ENCODE peak calls at places on chromosomes 3 and 15, in ten cellular contexts. A, O, S, H, G, E, C, R, T and N are unnamed samples.

GRCh38 chr3:56884387-56884786 is 82.6 kb upstream of the ARHGEF3 start:
- DNase-seq in A (no peak), O (no peak), S (no peak), H (peak; percentile 47), G (no peak), E (no peak), C (no peak), R (no peak), T (no peak), N (no peak)

GRCh38 chr3:112685435-112685834 is 44.5 kb upstream of the CCDC80 start:
- DNase-seq in A (no peak), O (no peak), S (no peak), H (peak; percentile 87), G (no peak), E (no peak), C (no peak), R (no peak), T (peak; percentile 96), N (no peak)

GRCh38 chr3:45870099-45870498 is 16.2 kb upstream of the CCR9 start:
- DNase-seq in A (peak; percentile 91), O (peak; percentile 45), S (peak; percentile 68), H (no peak), G (no peak), E (no peak), C (no peak), R (no peak), T (no peak), N (no peak)

GRCh38 chr3:37130448-37130847 is 43.9 kb downstream of the LRRFIP2 start:
- DNase-seq in A (no peak), O (no peak), S (no peak), H (no peak), G (no peak), E (no peak), C (no peak), R (no peak), T (no peak), N (no peak)

GRCh38 chr3:109363634-109364033 is 26.3 kb upstream of the DPPA4 start:
- DNase-seq in A (no peak), O (no peak), S (no peak), H (no peak), G (no peak), E (no peak), C (no peak), R (no peak), T (no peak), N (no peak)

GRCh38 chr3:71512000-71512399 is 71.5 kb downstream of the FOXP1 start:
- DNase-seq in A (peak; percentile 54), O (peak; percentile 16), S (no peak), H (no peak), G (peak; percentile 57), E (no peak), C (no peak), R (no peak), T (no peak), N (no peak)

GRCh38 chr3:148601766-148602685 is 95.7 kb upstream of the AGTR1 start:
- DNase-seq in A (no peak), O (no peak), S (no peak), H (peak; percentile 9), G (peak; percentile 34), E (no peak), C (no peak), R (no peak), T (peak; percentile 48), N (no peak)

GRCh38 chr15:28107111-28107893 is 8.2 kb upstream of the OCA2 start:
- DNase-seq in A (no peak), O (no peak), S (no peak), H (peak; percentile 26), G (no peak), E (no peak), C (peak; percentile 57), R (no peak), T (no peak), N (no peak)

GRCh38 chr15:47184405-47185221 is 532.7 kb upstream of the SEMA6D start:
- DNase-seq in A (no peak), O (no peak), S (no peak), H (peak; percentile 14), G (no peak), E (no peak), C (peak; percentile 61), R (no peak), T (peak; percentile 14), N (no peak)

GRCh38 chr15:49045691-49046112 is 544 bp downstream of the SECISBP2L start:
- DNase-seq in A (no peak), O (no peak), S (no peak), H (peak; percentile 43), G (peak; percentile 38), E (no peak), C (no peak), R (peak; percentile 21), T (peak; percentile 21), N (peak; percentile 30)

GRCh38 chr3:179348325-179349013 is 960 bp downstream of the MFN1 start:
- DNase-seq in A (no peak), O (no peak), S (no peak), H (no peak), G (no peak), E (no peak), C (no peak), R (no peak), T (no peak), N (no peak)

GRCh38 chr3:75631541-75631940 is 32.6 kb upstream of the FRG2C start:
- DNase-seq in A (no peak), O (no peak), S (no peak), H (no peak), G (no peak), E (no peak), C (no peak), R (no peak), T (no peak), N (no peak)

GRCh38 chr3:24351779-24352469 is 142.7 kb downstream of the THRB start:
- DNase-seq in A (no peak), O (no peak), S (no peak), H (peak; percentile 63), G (peak; percentile 40), E (no peak), C (peak; percentile 77), R (peak; percentile 75), T (no peak), N (no peak)

GRCh38 chr15:65028921-65029735 is at the start of gene MTFMT:
- DNase-seq in A (peak; percentile 92), O (peak; percentile 95), S (peak; percentile 92), H (peak; percentile 49), G (peak; percentile 95), E (no peak), C (peak; percentile 95), R (peak; percentile 93), T (peak; percentile 68), N (peak; percentile 93)

GRCh38 chr3:107432646-107433045 is 55.4 kb downstream of the CCDC54 start:
- DNase-seq in A (no peak), O (no peak), S (no peak), H (no peak), G (no peak), E (no peak), C (no peak), R (no peak), T (no peak), N (no peak)

GRCh38 chr3:33144433-33144832 is 30.6 kb downstream of the CRTAP start:
- DNase-seq in A (no peak), O (no peak), S (no peak), H (no peak), G (no peak), E (no peak), C (no peak), R (no peak), T (no peak), N (no peak)

DNA sequence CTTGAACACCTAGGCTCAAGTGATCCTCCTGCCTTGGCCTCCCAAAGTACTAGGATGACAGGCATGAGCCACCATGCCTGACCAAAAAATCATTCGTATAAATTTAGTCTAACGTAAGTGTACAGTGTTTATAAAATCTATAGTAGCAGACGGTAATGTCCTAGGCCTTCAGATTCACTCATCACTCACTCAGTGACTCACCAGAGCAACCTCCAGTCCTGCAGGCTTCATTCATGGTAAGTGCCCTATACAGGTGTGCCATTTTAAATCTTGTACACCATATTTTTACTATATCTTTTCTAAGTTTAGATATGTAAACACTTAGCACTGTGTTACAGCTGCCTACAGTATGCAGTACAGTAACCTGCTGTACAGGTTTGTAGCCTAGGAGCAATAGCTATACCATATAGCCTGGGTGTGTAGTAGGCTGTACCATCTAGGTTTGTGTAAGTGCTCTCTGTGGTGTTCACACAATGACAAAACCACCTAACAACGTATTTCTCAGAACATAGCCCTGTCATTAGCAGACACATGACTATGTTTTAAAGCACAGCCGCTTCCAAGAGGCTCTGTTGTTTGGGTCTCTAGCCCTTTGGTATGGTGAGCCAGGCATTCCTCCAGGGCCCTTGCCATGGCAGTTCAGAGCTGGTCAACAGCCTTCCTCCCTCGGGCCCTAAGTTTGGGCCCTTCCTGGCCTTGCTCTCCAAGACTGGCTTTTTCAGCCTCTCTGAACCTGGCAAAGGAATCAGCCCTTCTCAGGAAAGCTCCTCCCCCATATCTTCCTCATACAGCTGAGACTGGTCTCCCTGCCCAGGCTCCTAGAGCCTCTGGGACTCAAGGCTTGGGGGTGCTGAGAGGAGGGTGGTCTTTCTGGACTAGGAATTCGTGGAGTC is 1.9 kb upstream of the CCDC9B start:
- DNase-seq in A (no peak), O (no peak), S (no peak), H (no peak), G (no peak), E (no peak), C (no peak), R (no peak), T (peak; percentile 85), N (no peak)
- H3K4me1 ChIP-seq in A (no peaks in the 10 kb centered on the region), O (peaks cover 90% of the 10 kb centered on the region), S (peaks cover 16% of the 10 kb centered on the region), H (peaks cover 65% of the 10 kb centered on the region), G (peaks cover 30% of the 10 kb centered on the region), E (peaks cover 59% of the 10 kb centered on the region), C (peaks cover 75% of the 10 kb centered on the region), R (peaks cover 64% of the 10 kb centered on the region), T (peaks cover 39% of the 10 kb centered on the region), N (no peaks in the 10 kb centered on the region)

DNA sequence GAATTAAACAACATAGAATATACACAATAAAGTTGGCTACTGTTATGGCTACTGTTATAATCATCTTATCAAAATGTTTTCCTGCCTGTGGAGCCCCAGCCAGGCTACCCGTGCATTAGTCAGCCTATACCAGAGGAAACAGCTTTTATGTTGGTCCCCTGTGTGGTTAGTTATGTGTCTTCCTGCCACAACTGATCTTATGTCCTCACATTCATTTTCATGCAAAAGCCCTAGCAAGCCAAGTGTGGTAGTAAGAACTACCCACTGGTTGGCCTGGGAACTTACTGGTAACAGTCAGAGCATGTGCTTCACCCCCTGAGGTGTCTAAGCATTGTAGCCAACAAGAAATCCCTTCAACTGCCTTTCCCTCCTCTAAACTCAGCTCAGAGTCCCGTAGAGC is 21.8 kb downstream of the MGLL start:
- DNase-seq in A (no peak), O (no peak), S (no peak), H (peak; percentile 27), G (no peak), E (no peak), C (no peak), R (no peak), T (peak; percentile 47), N (no peak)
- H3K27ac ChIP-seq in A (no peak overlapping the region), O (no peak overlapping the region), S (no peak overlapping the region), H (peak overlapping the region; percentile 91), G (no peak overlapping the region), E (no peak overlapping the region), C (no peak overlapping the region), R (no peak overlapping the region), T (peak overlapping the region; percentile 84), N (no peak overlapping the region)

GRCh38 chr3:130715616-130716015 is 31.0 kb downstream of the PIK3R4 start:
- DNase-seq in A (no peak), O (no peak), S (no peak), H (no peak), G (no peak), E (no peak), C (no peak), R (no peak), T (no peak), N (no peak)
- H3K36me3 ChIP-seq in A (no peaks in the 10 kb centered on the region), O (peaks cover 13% of the 10 kb centered on the region), S (no peaks in the 10 kb centered on the region), H (no peaks in the 10 kb centered on the region), G (no peaks in the 10 kb centered on the region), E (peaks cover 4% of the 10 kb centered on the region), C (no peaks in the 10 kb centered on the region), R (peaks cover 7% of the 10 kb centered on the region), T (peaks cover 7% of the 10 kb centered on the region), N (peaks cover 14% of the 10 kb centered on the region)

GRCh38 chr3:81742581-81742980 is 18.9 kb downstream of the GBE1 start:
- DNase-seq in A (no peak), O (no peak), S (no peak), H (no peak), G (no peak), E (no peak), C (no peak), R (no peak), T (no peak), N (no peak)
- H3K4me1 ChIP-seq in A (no peaks in the 10 kb centered on the region), O (peaks cover 11% of the 10 kb centered on the region), S (no peaks in the 10 kb centered on the region), H (peaks cover 48% of the 10 kb centered on the region), G (no peaks in the 10 kb centered on the region), E (peaks cover 16% of the 10 kb centered on the region), C (peaks cover 46% of the 10 kb centered on the region), R (peaks cover 50% of the 10 kb centered on the region), T (peaks cover 17% of the 10 kb centered on the region), N (peaks cover 1% of the 10 kb centered on the region)